ENCODE peak calls at places on chromosomes 16 and 17, in seven cellular contexts. One of them, this sample, is unnamed.
A peak's percentile ranks its signal among the peaks of the same experiment; 100 is the strongest.

GRCh38 chr17:41967921-41968578 is 1.5 kb downstream of the CNP start:
- DNase-seq in CD4-positive, alpha-beta T cell: no peak
- DNase-seq in MCF 10A: peak; percentile 29
- DNase-seq in glutamatergic neuron: no peak
- DNase-seq in cardiac fibroblast: no peak
- DNase-seq in type B pancreatic cell: no peak
- DNase-seq in OCI-LY7: no peak
- DNase-seq in this sample: no peak

GRCh38 chr17:2595200-2595599 is 1.7 kb downstream of the PAFAH1B1 start:
- DNase-seq in MCF 10A: no peak
- DNase-seq in OCI-LY7: peak; percentile 8
- DNase-seq in cardiac fibroblast: no peak
- DNase-seq in CD4-positive, alpha-beta T cell: no peak
- DNase-seq in type B pancreatic cell: no peak
- DNase-seq in glutamatergic neuron: no peak
- DNase-seq in this sample: no peak

GRCh38 chr16:83713597-83713996 is 94.2 kb upstream of the HSBP1 start:
- DNase-seq in cardiac fibroblast: no peak
- DNase-seq in OCI-LY7: peak; percentile 17
- DNase-seq in glutamatergic neuron: no peak
- DNase-seq in MCF 10A: no peak
- DNase-seq in CD4-positive, alpha-beta T cell: no peak
- DNase-seq in type B pancreatic cell: no peak
- DNase-seq in this sample: no peak

GRCh38 chr16:19517424-19518089 is 4.3 kb downstream of the GDE1 start:
- DNase-seq in OCI-LY7: no peak
- DNase-seq in MCF 10A: peak; percentile 80
- DNase-seq in type B pancreatic cell: no peak
- DNase-seq in CD4-positive, alpha-beta T cell: no peak
- DNase-seq in glutamatergic neuron: no peak
- DNase-seq in cardiac fibroblast: no peak
- DNase-seq in this sample: no peak

GRCh38 chr16:18800674-18801196 is 614 bp downstream of the ARL6IP1 start:
- DNase-seq in CD4-positive, alpha-beta T cell: no peak
- DNase-seq in OCI-LY7: no peak
- DNase-seq in MCF 10A: peak; percentile 47
- DNase-seq in type B pancreatic cell: no peak
- DNase-seq in glutamatergic neuron: peak; percentile 35
- DNase-seq in cardiac fibroblast: peak; percentile 21
- DNase-seq in this sample: no peak

GRCh38 chr16:8931864-8932263 is 31.8 kb downstream of the USP7 start:
- DNase-seq in type B pancreatic cell: no peak
- DNase-seq in OCI-LY7: peak; percentile 52
- DNase-seq in cardiac fibroblast: peak; percentile 66
- DNase-seq in glutamatergic neuron: no peak
- DNase-seq in MCF 10A: peak; percentile 56
- DNase-seq in CD4-positive, alpha-beta T cell: peak; percentile 41
- DNase-seq in this sample: no peak

GRCh38 chr17:70752966-70753467 is 583.7 kb downstream of the KCNJ2 start:
- DNase-seq in CD4-positive, alpha-beta T cell: no peak
- DNase-seq in cardiac fibroblast: no peak
- DNase-seq in MCF 10A: no peak
- DNase-seq in glutamatergic neuron: no peak
- DNase-seq in type B pancreatic cell: no peak
- DNase-seq in OCI-LY7: no peak
- DNase-seq in this sample: no peak

GRCh38 chr16:4376126-4376819 is 4.6 kb downstream of the VASN start:
- DNase-seq in cardiac fibroblast: peak; percentile 93
- DNase-seq in type B pancreatic cell: no peak
- DNase-seq in MCF 10A: peak; percentile 65
- DNase-seq in glutamatergic neuron: no peak
- DNase-seq in CD4-positive, alpha-beta T cell: no peak
- DNase-seq in OCI-LY7: no peak
- DNase-seq in this sample: no peak

GRCh38 chr16:88714420-88715302 is 8.4 kb downstream of the CTU2 start:
- DNase-seq in OCI-LY7: no peak
- DNase-seq in MCF 10A: no peak
- DNase-seq in type B pancreatic cell: no peak
- DNase-seq in CD4-positive, alpha-beta T cell: no peak
- DNase-seq in cardiac fibroblast: no peak
- DNase-seq in glutamatergic neuron: no peak
- DNase-seq in this sample: no peak
- TF ChIP-seq CTCF in OCI-LY7: no peak
- TF ChIP-seq CTCF in MCF 10A: no peak
- TF ChIP-seq CTCF in type B pancreatic cell: no peak
- TF ChIP-seq CTCF in CD4-positive, alpha-beta T cell: no peak
- TF ChIP-seq CTCF in cardiac fibroblast: no peak
- TF ChIP-seq CTCF in glutamatergic neuron: no peak
- TF ChIP-seq CTCF in this sample: no peak

DNA sequence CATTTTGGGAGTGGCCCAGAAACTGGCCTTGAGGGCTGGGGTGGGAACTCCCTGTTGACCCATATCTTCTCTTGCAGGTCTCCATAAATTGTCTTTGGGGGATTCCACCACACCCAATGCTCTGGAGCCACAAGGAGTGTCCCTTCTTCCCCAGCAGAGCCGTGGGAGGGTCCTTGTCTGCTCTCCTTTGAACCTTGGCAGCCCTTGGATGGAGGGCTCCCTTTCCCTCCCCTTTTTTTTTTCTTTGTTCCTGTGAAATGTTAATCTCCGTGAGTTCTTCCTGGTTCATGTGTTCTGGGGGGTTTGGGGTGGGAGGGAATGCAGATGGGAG is 6.3 kb downstream of the ELOB start:
- DNase-seq in MCF 10A: no peak
- DNase-seq in glutamatergic neuron: no peak
- DNase-seq in CD4-positive, alpha-beta T cell: no peak
- DNase-seq in type B pancreatic cell: no peak
- DNase-seq in OCI-LY7: no peak
- DNase-seq in cardiac fibroblast: no peak
- DNase-seq in this sample: no peak
- TF ChIP-seq CTCF in MCF 10A: no peak
- TF ChIP-seq CTCF in glutamatergic neuron: no peak
- TF ChIP-seq CTCF in CD4-positive, alpha-beta T cell: no peak
- TF ChIP-seq CTCF in type B pancreatic cell: no peak
- TF ChIP-seq CTCF in OCI-LY7: no peak
- TF ChIP-seq CTCF in cardiac fibroblast: no peak
- TF ChIP-seq CTCF in this sample: no peak

DNA sequence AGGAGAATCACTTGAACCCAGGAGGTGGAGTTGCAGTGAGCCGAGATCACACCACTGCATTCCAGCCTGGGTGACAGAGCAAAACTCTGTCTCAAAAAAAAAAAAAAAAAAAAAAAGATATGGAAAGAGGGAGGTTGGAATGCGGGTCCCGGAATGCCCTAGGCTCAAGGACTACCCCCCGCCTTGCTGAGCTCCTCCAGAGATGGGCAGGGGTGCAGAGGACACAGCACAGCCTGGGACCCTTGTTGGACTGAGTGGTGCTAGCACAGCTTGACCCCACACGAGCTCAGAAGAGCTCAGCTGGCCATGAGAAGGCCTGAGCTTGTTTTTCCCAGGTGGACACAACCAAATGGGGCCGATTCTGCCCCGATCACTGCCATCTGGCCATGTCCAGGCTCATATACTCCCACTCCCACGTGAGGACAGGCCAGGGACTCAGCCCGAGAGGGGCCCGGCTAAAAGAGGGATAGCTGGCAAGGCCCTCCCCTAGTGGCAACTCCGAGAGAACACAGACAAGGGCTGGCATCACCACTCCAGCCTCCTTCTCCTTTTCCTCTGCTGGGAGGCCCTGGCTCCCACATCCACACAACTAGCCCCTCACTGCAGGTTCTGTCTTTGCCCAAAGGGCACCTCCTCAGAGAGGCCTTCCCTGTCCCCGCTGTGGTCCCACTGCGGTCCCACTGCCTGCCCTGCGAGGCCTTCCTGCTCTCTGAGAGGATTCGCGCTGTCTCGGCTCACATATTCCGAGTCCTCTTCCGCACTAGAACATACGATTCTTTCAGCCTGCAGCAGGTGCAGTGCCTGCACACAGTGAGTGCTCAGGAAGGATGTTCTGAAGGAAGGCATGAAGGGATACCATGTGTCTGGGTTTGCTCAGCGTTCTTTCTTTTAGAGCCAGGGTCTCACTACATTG is 11.0 kb downstream of the SGCA start:
- DNase-seq in OCI-LY7: no peak
- DNase-seq in glutamatergic neuron: peak; percentile 15
- DNase-seq in cardiac fibroblast: peak; percentile 21
- DNase-seq in type B pancreatic cell: no peak
- DNase-seq in CD4-positive, alpha-beta T cell: no peak
- DNase-seq in MCF 10A: no peak
- DNase-seq in this sample: no peak
- TF ChIP-seq CTCF in OCI-LY7: no peak
- TF ChIP-seq CTCF in glutamatergic neuron: no peak
- TF ChIP-seq CTCF in cardiac fibroblast: no peak
- TF ChIP-seq CTCF in type B pancreatic cell: peak; percentile 27
- TF ChIP-seq CTCF in CD4-positive, alpha-beta T cell: no peak
- TF ChIP-seq CTCF in MCF 10A: no peak
- TF ChIP-seq CTCF in this sample: no peak

GRCh38 chr17:80891096-80892018 is 100.3 kb upstream of the CHMP6 start:
- DNase-seq in MCF 10A: peak; percentile 87
- DNase-seq in OCI-LY7: no peak
- DNase-seq in CD4-positive, alpha-beta T cell: peak; percentile 73
- DNase-seq in cardiac fibroblast: peak; percentile 75
- DNase-seq in glutamatergic neuron: no peak
- DNase-seq in type B pancreatic cell: no peak
- DNase-seq in this sample: peak; percentile 78
- TF ChIP-seq CTCF in MCF 10A: no peak
- TF ChIP-seq CTCF in OCI-LY7: peak; percentile 41
- TF ChIP-seq CTCF in CD4-positive, alpha-beta T cell: no peak
- TF ChIP-seq CTCF in cardiac fibroblast: peak; percentile 15
- TF ChIP-seq CTCF in glutamatergic neuron: no peak
- TF ChIP-seq CTCF in type B pancreatic cell: no peak
- TF ChIP-seq CTCF in this sample: no peak

DNA sequence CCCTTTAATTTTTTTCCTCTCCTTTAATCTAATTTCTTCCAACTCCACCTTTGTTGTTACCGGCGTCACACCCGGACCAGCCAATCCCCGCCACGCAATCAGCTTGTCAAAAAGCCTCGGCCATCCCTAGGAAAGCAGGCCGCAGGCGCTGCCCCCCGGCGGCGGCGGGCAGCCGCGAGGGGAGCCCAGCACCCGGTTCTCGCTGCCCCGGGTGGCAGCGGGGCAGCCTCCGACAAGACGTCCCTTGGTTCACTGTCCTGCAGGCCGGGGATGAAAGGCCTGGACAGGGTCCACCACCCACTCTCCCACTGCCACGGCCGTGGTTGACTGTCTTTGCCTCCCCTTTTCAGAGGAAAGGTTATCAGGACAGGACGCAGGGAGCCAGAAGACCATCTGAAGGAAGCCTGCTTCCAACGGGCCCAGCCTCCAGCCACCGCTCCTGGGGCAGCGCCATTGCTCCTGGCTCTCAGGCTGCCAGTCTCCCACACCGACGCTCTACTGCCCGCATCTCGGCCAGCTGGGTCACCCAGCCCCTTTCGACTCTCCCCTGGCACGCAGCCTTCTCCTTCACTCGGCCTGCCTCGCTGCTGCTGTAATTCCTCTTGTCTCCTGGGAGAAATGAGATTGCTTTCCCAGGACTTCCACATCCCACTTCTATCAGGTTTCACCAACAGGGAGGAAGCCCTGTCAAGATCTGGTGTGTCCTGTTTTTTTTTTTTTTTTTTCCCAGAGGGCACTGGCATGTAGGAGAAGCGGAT is 2.8 kb upstream of the UBTF start:
- DNase-seq in cardiac fibroblast: peak; percentile 91
- DNase-seq in CD4-positive, alpha-beta T cell: peak; percentile 39
- DNase-seq in OCI-LY7: peak; percentile 64
- DNase-seq in type B pancreatic cell: no peak
- DNase-seq in glutamatergic neuron: peak; percentile 72
- DNase-seq in MCF 10A: peak; percentile 72
- DNase-seq in this sample: peak; percentile 80
- TF ChIP-seq CTCF in cardiac fibroblast: no peak
- TF ChIP-seq CTCF in CD4-positive, alpha-beta T cell: no peak
- TF ChIP-seq CTCF in OCI-LY7: peak; percentile 64
- TF ChIP-seq CTCF in type B pancreatic cell: peak; percentile 27
- TF ChIP-seq CTCF in glutamatergic neuron: no peak
- TF ChIP-seq CTCF in MCF 10A: no peak
- TF ChIP-seq CTCF in this sample: peak; percentile 19

DNA sequence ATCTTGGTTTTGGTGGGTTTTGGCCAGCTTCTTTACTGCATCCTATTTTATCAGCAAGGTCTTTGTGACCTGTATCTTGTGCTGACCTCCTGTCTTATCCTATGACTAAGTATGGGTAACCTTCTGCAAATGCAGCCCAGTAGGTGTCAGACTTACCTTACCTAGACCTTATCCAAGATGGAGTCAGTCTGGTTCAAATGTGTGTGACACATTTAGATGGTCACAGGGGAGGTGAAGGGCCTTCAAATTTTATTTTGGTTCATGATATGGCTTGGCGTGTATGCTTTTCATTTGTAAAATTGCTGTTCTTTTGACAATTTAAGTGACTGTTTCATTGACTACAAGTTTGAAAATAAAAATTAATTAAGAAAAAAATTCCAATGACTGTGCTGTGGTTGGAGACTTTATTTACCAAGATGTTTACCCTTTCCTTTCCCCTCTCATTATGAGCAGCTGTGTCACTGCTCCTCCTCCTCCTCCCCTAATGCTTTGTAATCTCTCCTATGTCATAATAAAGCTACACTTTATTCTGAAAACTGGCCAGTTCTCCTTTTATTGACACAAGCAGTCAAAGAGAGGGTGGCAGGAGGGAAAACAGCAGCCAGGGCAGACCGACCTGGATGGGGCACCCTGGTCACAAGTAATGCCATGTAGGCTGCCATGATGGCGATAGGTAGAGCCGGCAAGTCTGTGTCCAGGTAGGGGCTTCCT is 49.4 kb downstream of the TNFRSF13B start:
- DNase-seq in cardiac fibroblast: no peak
- DNase-seq in MCF 10A: peak; percentile 22
- DNase-seq in CD4-positive, alpha-beta T cell: no peak
- DNase-seq in type B pancreatic cell: no peak
- DNase-seq in glutamatergic neuron: no peak
- DNase-seq in OCI-LY7: peak; percentile 62
- DNase-seq in this sample: peak; percentile 43
- TF ChIP-seq CTCF in cardiac fibroblast: peak; percentile 4
- TF ChIP-seq CTCF in MCF 10A: peak; percentile 21
- TF ChIP-seq CTCF in CD4-positive, alpha-beta T cell: no peak
- TF ChIP-seq CTCF in type B pancreatic cell: no peak
- TF ChIP-seq CTCF in glutamatergic neuron: no peak
- TF ChIP-seq CTCF in OCI-LY7: peak; percentile 74
- TF ChIP-seq CTCF in this sample: peak; percentile 17

GRCh38 chr16:61148930-61149329 is 887.3 kb downstream of the CDH8 start:
- DNase-seq in cardiac fibroblast: no peak
- DNase-seq in OCI-LY7: peak; percentile 60
- DNase-seq in MCF 10A: peak; percentile 1
- DNase-seq in CD4-positive, alpha-beta T cell: no peak
- DNase-seq in glutamatergic neuron: no peak
- DNase-seq in type B pancreatic cell: no peak
- DNase-seq in this sample: no peak
- TF ChIP-seq CTCF in cardiac fibroblast: no peak
- TF ChIP-seq CTCF in OCI-LY7: peak; percentile 79
- TF ChIP-seq CTCF in MCF 10A: peak; percentile 23
- TF ChIP-seq CTCF in CD4-positive, alpha-beta T cell: no peak
- TF ChIP-seq CTCF in glutamatergic neuron: no peak
- TF ChIP-seq CTCF in type B pancreatic cell: peak; percentile 35
- TF ChIP-seq CTCF in this sample: no peak